ENCODE peak calls at places on chromosome 14, in seven cellular contexts. Q is K562, X is GM12891, E is HepG2, A is GM12878, F is H1, M is SK-N-SH. O is an unnamed sample.

GRCh38 chr14:100581228-100582145 is 5.7 kb downstream of the BEGAIN start:
- DNase-seq in Q (no peak), X (no peak), E (no peak), A (no peak), F (no peak), M (peak), O (no peak)

GRCh38 chr14:53019391-53019790 is 68.5 kb upstream of the FERMT2 start:
- DNase-seq in Q (no peak), X (no peak), E (no peak), A (no peak), F (no peak), M (no peak), O (no peak)

GRCh38 chr14:71555654-71556559 is 376.3 kb upstream of the RGS6 start:
- DNase-seq in Q (peak), X (no peak), E (peak), A (peak), F (no peak), M (no peak), O (peak)

GRCh38 chr14:52895000-52895399 is 55.9 kb downstream of the FERMT2 start:
- DNase-seq in Q (no peak), X (no peak), E (no peak), A (no peak), F (no peak), M (no peak), O (no peak)

GRCh38 chr14:33742166-33742565 is 208.7 kb downstream of the EGLN3 start:
- DNase-seq in Q (no peak), X (no peak), E (no peak), A (no peak), F (no peak), M (no peak), O (no peak)

GRCh38 chr14:85254718-85255117 is 275.2 kb upstream of the FLRT2 start:
- DNase-seq in Q (no peak), X (no peak), E (no peak), A (no peak), F (no peak), M (no peak), O (no peak)

GRCh38 chr14:102498005-102498677 is 11.4 kb downstream of the ANKRD9 start:
- DNase-seq in Q (no peak), X (no peak), E (no peak), A (no peak), F (no peak), M (peak), O (no peak)

GRCh38 chr14:24838945-24839616 is 205.1 kb upstream of the GZMB start:
- DNase-seq in Q (no peak), X (no peak), E (peak), A (no peak), F (no peak), M (no peak), O (no peak)

GRCh38 chr14:45742187-45742586 is 489.2 kb upstream of the MIS18BP1 start:
- DNase-seq in Q (no peak), X (no peak), E (no peak), A (no peak), F (no peak), M (no peak), O (no peak)

GRCh38 chr14:99426796-99427346 is 53.8 kb downstream of the SETD3 start:
- DNase-seq in Q (no peak), X (no peak), E (no peak), A (no peak), F (no peak), M (no peak), O (no peak)
- TF ChIP-seq TAF1 in Q (no peak), X (no peak), E (no peak), A (no peak), F (no peak), M (no peak), O (no peak)

GRCh38 chr14:77006127-77006526 is 22.4 kb downstream of the IRF2BPL start:
- DNase-seq in Q (no peak), X (no peak), E (no peak), A (no peak), F (no peak), M (no peak), O (no peak)

GRCh38 chr14:77008541-77008940 is 20.0 kb downstream of the IRF2BPL start:
- DNase-seq in Q (no peak), X (no peak), E (no peak), A (no peak), F (no peak), M (no peak), O (no peak)

GRCh38 chr14:77009014-77009413 is 19.5 kb downstream of the IRF2BPL start:
- DNase-seq in Q (no peak), X (no peak), E (no peak), A (no peak), F (no peak), M (no peak), O (no peak)

GRCh38 chr14:77007339-77007974 is 21.1 kb downstream of the IRF2BPL start:
- DNase-seq in Q (no peak), X (no peak), E (no peak), A (no peak), F (no peak), M (no peak), O (no peak)

GRCh38 chr14:77007975-77008421 is 20.5 kb downstream of the IRF2BPL start:
- DNase-seq in Q (no peak), X (no peak), E (no peak), A (no peak), F (no peak), M (no peak), O (no peak)
- TF ChIP-seq POLR2AphosphoS5 in Q (no peak), X (no peak), E (no peak), A (no peak), F (no peak), M (no peak), O (no peak)

GRCh38 chr14:22888662-22889061 is 5.6 kb downstream of the REM2 start:
- DNase-seq in Q (no peak), X (no peak), E (no peak), A (peak), F (no peak), M (no peak), O (no peak)

GRCh38 chr14:22885975-22886374 is 3.0 kb downstream of the REM2 start:
- DNase-seq in Q (no peak), X (no peak), E (no peak), A (no peak), F (no peak), M (no peak), O (no peak)

GRCh38 chr14:22887990-22888378 is 5.0 kb downstream of the REM2 start:
- DNase-seq in Q (no peak), X (no peak), E (no peak), A (peak), F (no peak), M (no peak), O (no peak)

GRCh38 chr14:22886500-22887259 is 3.7 kb downstream of the REM2 start:
- DNase-seq in Q (peak), X (peak), E (no peak), A (peak), F (no peak), M (peak), O (peak)

GRCh38 chr14:22887260-22887989 is 4.4 kb downstream of the REM2 start:
- DNase-seq in Q (peak), X (no peak), E (no peak), A (peak), F (no peak), M (peak), O (peak)
- TF ChIP-seq TAF1 in Q (no peak), X (no peak), E (no peak), A (no peak), F (peak), M (no peak), O (no peak)

GRCh38 chr14:61523751-61524150 is 171.6 kb upstream of the HIF1A start:
- DNase-seq in Q (no peak), X (no peak), E (no peak), A (no peak), F (no peak), M (no peak), O (no peak)

GRCh38 chr14:61524936-61525292 is 170.4 kb upstream of the HIF1A start:
- DNase-seq in Q (no peak), X (no peak), E (no peak), A (no peak), F (no peak), M (no peak), O (no peak)

GRCh38 chr14:61526405-61527312 is 168.7 kb upstream of the HIF1A start:
- DNase-seq in Q (no peak), X (no peak), E (peak), A (no peak), F (no peak), M (no peak), O (no peak)

GRCh38 chr14:61524211-61524806 is 171.0 kb upstream of the HIF1A start:
- DNase-seq in Q (no peak), X (no peak), E (peak), A (no peak), F (no peak), M (no peak), O (no peak)

GRCh38 chr14:61525293-61526011 is 169.9 kb upstream of the HIF1A start:
- DNase-seq in Q (no peak), X (no peak), E (no peak), A (peak), F (no peak), M (no peak), O (no peak)
- TF ChIP-seq POLR2AphosphoS5 in Q (no peak), X (no peak), E (no peak), A (no peak), F (no peak), M (no peak), O (no peak)

GRCh38 chr14:50944647-50945413 is 547 bp upstream of the PYGL start:
- DNase-seq in Q (peak), X (no peak), E (peak), A (no peak), F (no peak), M (no peak), O (no peak)

GRCh38 chr14:50941151-50941550 is 3.1 kb downstream of the PYGL start:
- DNase-seq in Q (no peak), X (no peak), E (no peak), A (no peak), F (no peak), M (no peak), O (no peak)

GRCh38 chr14:50946234-50946935 is 2.1 kb upstream of the PYGL start:
- DNase-seq in Q (no peak), X (no peak), E (peak), A (no peak), F (no peak), M (no peak), O (no peak)

GRCh38 chr14:50943261-50943942 is 881 bp downstream of the PYGL start:
- DNase-seq in Q (peak), X (no peak), E (peak), A (no peak), F (no peak), M (no peak), O (no peak)

DNA sequence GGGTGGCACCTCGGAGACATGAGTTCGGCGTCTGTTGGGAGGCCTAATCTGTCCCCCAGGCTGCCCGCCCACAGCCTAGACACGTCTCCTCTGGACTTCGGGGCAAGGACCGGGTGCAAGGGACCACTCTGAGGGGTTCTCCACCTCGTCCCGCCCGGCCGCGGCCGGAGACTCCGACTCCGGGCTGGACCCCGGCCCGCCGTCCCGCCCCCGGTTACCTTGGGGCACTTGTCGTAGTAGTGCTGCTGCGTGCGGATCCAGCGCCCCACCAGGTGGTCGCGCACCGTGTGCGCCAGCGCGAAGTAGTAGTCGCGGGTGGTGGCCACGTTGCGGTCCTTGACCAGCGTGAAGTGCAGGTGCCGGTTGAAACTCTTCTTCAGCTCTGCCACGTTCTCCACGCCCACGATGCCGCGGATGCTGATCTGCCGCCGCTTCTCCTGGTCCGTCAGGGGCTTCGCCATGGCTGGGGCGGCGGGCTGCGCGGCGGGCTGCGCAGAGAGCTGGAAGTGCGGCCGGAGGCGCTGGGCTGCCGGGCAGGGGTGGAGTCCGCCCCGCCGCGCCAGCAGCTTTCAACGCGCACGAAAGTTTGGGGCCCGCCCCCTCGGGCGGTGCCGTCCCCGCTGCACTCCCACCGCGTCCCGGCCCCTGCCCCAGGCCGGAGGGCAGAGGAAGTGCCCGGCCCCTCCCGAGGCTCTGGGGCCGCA is at the start of gene PYGL:
- DNase-seq in Q (peak), X (peak), E (peak), A (no peak), F (no peak), M (peak), O (peak)
- TF ChIP-seq TAF1 in Q (peak), X (no peak), E (peak), A (no peak), F (peak), M (peak), O (no peak)

DNA sequence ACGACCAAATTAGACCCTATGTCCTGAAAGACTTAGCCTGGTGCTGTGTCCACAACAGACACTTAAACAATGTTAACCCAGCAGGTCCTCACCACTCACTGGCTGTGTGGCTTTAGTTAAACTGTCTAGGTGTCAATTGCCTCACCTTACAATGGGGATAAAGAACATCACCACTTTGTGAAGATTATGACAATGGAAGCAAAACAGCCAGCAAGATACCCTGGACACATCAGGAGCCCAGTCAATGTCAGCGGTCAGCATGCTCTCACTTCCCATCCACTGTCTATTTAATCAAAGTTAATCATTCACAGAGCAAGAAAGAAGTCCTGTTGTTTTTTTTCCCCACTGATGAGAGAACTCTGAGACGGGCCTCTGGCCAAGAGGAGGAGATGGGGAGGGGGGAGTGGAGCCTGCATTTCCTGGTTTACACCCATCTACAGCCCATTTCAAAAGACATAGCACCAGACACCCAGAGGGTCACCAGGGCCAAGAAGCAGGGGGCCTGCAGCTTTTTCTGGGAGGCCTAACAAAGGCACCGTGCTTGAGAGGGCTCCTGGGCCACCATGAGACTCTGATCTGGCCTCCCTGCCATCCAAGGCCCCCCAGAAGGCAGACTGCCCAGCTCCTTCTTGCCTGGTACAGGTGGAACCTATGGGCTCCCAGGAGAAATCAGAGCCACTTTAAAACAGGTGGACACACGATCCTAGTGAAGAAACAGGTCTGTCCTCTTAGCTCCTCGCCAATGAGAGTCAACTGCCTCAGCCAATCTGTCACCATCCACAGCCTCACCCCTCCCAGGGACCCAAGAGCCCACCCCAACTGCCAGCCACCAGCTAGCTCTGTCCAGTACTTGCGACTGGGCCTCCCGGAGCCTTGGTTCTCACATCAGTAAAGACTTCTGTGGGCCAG is 40.3 kb downstream of the ACTN1 start:
- DNase-seq in Q (no peak), X (no peak), E (peak), A (no peak), F (no peak), M (peak), O (no peak)
- TF ChIP-seq POLR2AphosphoS5 in Q (no peak), X (no peak), E (peak), A (no peak), F (no peak), M (no peak), O (no peak)

DNA sequence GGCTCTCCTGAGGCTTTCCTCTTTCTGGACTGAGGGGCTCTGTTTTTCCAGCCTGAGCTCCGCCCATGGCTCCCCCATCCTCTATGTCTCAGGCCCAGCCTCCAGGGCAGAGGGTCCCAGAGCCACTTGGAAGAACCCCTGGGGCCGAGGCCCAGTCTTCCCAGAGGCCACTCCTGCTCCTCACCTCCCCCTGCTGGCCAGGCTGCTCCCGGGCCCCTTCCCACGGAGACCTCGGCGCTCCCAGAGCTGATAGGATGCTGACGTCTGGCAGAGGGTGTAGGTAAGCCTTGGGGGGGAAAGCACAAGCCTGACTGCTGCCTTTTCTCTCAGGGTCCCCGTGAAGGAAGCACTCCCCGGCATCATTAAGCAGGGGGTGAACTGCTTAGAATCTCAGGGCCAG is 51.4 kb downstream of the ERH start:
- DNase-seq in Q (peak), X (no peak), E (no peak), A (no peak), F (peak), M (peak), O (no peak)
- TF ChIP-seq TAF1 in Q (no peak), X (no peak), E (no peak), A (no peak), F (no peak), M (no peak), O (no peak)

GRCh38 chr14:90511252-90511651 is 114.4 kb downstream of the CALM1 start:
- DNase-seq in Q (no peak), X (no peak), E (no peak), A (no peak), F (no peak), M (no peak), O (no peak)

GRCh38 chr14:90509403-90509802 is 112.6 kb downstream of the CALM1 start:
- DNase-seq in Q (no peak), X (no peak), E (no peak), A (no peak), F (no peak), M (no peak), O (no peak)

GRCh38 chr14:90511795-90512331 is 115.0 kb downstream of the CALM1 start:
- DNase-seq in Q (no peak), X (no peak), E (no peak), A (no peak), F (no peak), M (no peak), O (no peak)

GRCh38 chr14:90508536-90509254 is 111.9 kb downstream of the CALM1 start:
- DNase-seq in Q (no peak), X (no peak), E (no peak), A (no peak), F (no peak), M (no peak), O (no peak)

GRCh38 chr14:90510208-90510607 is 113.4 kb downstream of the CALM1 start:
- DNase-seq in Q (no peak), X (no peak), E (no peak), A (no peak), F (no peak), M (no peak), O (no peak)
- TF ChIP-seq POLR2AphosphoS5 in Q (no peak), X (no peak), E (no peak), A (no peak), F (no peak), M (no peak), O (no peak)

DNA sequence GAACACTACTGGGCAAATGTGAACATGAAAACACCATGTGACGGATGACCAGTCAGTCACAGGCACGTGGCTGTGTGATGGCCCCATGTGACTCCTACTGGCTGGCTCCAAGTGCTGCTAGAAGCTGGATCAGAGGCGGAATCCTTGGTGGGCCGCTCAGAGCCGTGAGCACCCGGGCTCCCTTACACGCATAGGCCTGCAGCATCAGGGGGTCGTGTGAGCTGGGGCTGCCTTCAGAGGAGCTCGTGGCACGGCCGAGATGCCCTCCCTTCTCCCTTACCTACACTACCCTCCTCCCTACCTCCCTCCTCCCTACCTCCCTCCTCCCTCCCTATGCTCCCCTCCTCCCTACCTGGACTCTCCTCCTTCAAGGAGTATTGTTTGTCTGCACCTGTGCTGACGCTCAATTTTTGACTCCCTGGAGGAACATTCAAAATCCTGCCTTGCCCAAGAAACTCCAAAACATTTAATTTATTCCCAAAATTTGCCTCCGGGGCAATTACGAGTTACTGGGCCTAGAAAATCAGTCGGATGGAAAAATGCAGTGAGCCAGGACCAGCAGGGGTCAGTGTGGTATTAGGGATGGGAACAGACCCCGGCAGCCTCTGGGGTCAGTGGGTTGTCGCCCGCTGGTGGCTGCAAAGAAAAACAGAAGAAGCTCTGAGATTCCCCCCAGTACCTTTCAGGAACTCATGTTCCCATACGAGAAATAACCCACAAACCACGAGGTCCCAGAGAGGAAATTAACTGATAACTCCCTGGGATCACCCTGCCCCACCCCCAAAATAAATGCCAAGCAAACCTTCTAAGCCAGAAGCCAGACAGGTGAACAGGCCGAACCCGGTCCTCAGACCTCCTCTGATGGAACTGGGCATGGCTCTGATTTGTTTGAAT is 61.3 kb downstream of the C14orf132 start:
- DNase-seq in Q (peak), X (peak), E (peak), A (peak), F (peak), M (peak), O (peak)
- TF ChIP-seq TAF1 in Q (no peak), X (no peak), E (no peak), A (no peak), F (no peak), M (no peak), O (no peak)